ENCODE peak calls at places on chromosomes 11 and 22, in seven cellular contexts. One of them, this sample, is unnamed.

GRCh38 chr22:39384750-39385480 is 14.7 kb upstream of the TAB1 start:
- DNase-seq in adipocyte: no peak
- DNase-seq in posterior cingulate gyrus: peak
- DNase-seq in neural progenitor cell: peak
- DNase-seq in COLO829: no peak
- DNase-seq in NCI-H774: no peak
- DNase-seq in fibroblast of villous mesenchyme: peak
- DNase-seq in this sample: no peak

GRCh38 chr22:23034621-23035556 is 35.4 kb upstream of the GNAZ start:
- DNase-seq in adipocyte: no peak
- DNase-seq in posterior cingulate gyrus: no peak
- DNase-seq in neural progenitor cell: no peak
- DNase-seq in COLO829: no peak
- DNase-seq in NCI-H774: no peak
- DNase-seq in fibroblast of villous mesenchyme: no peak
- DNase-seq in this sample: no peak

GRCh38 chr11:61587951-61588695 is 7.2 kb upstream of the SYT7 start:
- DNase-seq in adipocyte: peak
- DNase-seq in posterior cingulate gyrus: peak
- DNase-seq in neural progenitor cell: peak
- DNase-seq in COLO829: peak
- DNase-seq in NCI-H774: peak
- DNase-seq in fibroblast of villous mesenchyme: no peak
- DNase-seq in this sample: peak

GRCh38 chr11:133082453-133082781 is 449.9 kb downstream of the OPCML start:
- DNase-seq in adipocyte: peak
- DNase-seq in posterior cingulate gyrus: no peak
- DNase-seq in neural progenitor cell: peak
- DNase-seq in COLO829: no peak
- DNase-seq in NCI-H774: no peak
- DNase-seq in fibroblast of villous mesenchyme: no peak
- DNase-seq in this sample: no peak

GRCh38 chr22:49691256-49691655 is 136.4 kb downstream of the BRD1 start:
- DNase-seq in adipocyte: no peak
- DNase-seq in posterior cingulate gyrus: no peak
- DNase-seq in neural progenitor cell: no peak
- DNase-seq in COLO829: no peak
- DNase-seq in NCI-H774: no peak
- DNase-seq in fibroblast of villous mesenchyme: no peak
- DNase-seq in this sample: no peak

GRCh38 chr22:50314455-50315288 is 7.2 kb upstream of the PLXNB2 start:
- DNase-seq in adipocyte: no peak
- DNase-seq in posterior cingulate gyrus: no peak
- DNase-seq in neural progenitor cell: no peak
- DNase-seq in COLO829: no peak
- DNase-seq in NCI-H774: no peak
- DNase-seq in fibroblast of villous mesenchyme: no peak
- DNase-seq in this sample: peak

GRCh38 chr11:10294289-10294953 is 402 bp upstream of the SBF2 start:
- DNase-seq in adipocyte: peak
- DNase-seq in posterior cingulate gyrus: peak
- DNase-seq in neural progenitor cell: peak
- DNase-seq in COLO829: peak
- DNase-seq in NCI-H774: peak
- DNase-seq in fibroblast of villous mesenchyme: peak
- DNase-seq in this sample: no peak

GRCh38 chr11:69292221-69292648 is 1.7 kb upstream of the MYEOV start:
- DNase-seq in adipocyte: peak
- DNase-seq in posterior cingulate gyrus: peak
- DNase-seq in neural progenitor cell: peak
- DNase-seq in COLO829: no peak
- DNase-seq in NCI-H774: no peak
- DNase-seq in fibroblast of villous mesenchyme: peak
- DNase-seq in this sample: no peak

GRCh38 chr22:37431811-37432707 is 4.8 kb upstream of the ELFN2 start:
- DNase-seq in adipocyte: peak
- DNase-seq in posterior cingulate gyrus: no peak
- DNase-seq in neural progenitor cell: no peak
- DNase-seq in COLO829: peak
- DNase-seq in NCI-H774: no peak
- DNase-seq in fibroblast of villous mesenchyme: peak
- DNase-seq in this sample: no peak

GRCh38 chr11:13140873-13141655 is 131.9 kb downstream of the RASSF10 start:
- DNase-seq in adipocyte: no peak
- DNase-seq in posterior cingulate gyrus: peak
- DNase-seq in neural progenitor cell: no peak
- DNase-seq in COLO829: no peak
- DNase-seq in NCI-H774: no peak
- DNase-seq in fibroblast of villous mesenchyme: no peak
- DNase-seq in this sample: no peak

GRCh38 chr11:58927393-58928081 is 11.8 kb upstream of the GLYATL1 start:
- DNase-seq in adipocyte: peak
- DNase-seq in posterior cingulate gyrus: peak
- DNase-seq in neural progenitor cell: peak
- DNase-seq in COLO829: no peak
- DNase-seq in NCI-H774: peak
- DNase-seq in fibroblast of villous mesenchyme: no peak
- DNase-seq in this sample: no peak

GRCh38 chr11:8822476-8822875 is 88.5 kb upstream of the AKIP1 start:
- DNase-seq in adipocyte: no peak
- DNase-seq in posterior cingulate gyrus: no peak
- DNase-seq in neural progenitor cell: peak
- DNase-seq in COLO829: no peak
- DNase-seq in NCI-H774: no peak
- DNase-seq in fibroblast of villous mesenchyme: no peak
- DNase-seq in this sample: no peak

GRCh38 chr11:2097356-2097997 is 41.7 kb downstream of the IGF2 start:
- DNase-seq in adipocyte: peak
- DNase-seq in posterior cingulate gyrus: peak
- DNase-seq in neural progenitor cell: peak
- DNase-seq in COLO829: no peak
- DNase-seq in NCI-H774: no peak
- DNase-seq in fibroblast of villous mesenchyme: peak
- DNase-seq in this sample: no peak

GRCh38 chr11:57543601-57544000 is 6.2 kb downstream of the SMTNL1 start:
- DNase-seq in adipocyte: no peak
- DNase-seq in posterior cingulate gyrus: peak
- DNase-seq in neural progenitor cell: no peak
- DNase-seq in COLO829: no peak
- DNase-seq in NCI-H774: no peak
- DNase-seq in fibroblast of villous mesenchyme: no peak
- DNase-seq in this sample: no peak

GRCh38 chr22:46728470-46728869 is 9.6 kb downstream of the CERK start:
- DNase-seq in adipocyte: no peak
- DNase-seq in posterior cingulate gyrus: peak
- DNase-seq in neural progenitor cell: no peak
- DNase-seq in COLO829: no peak
- DNase-seq in NCI-H774: no peak
- DNase-seq in fibroblast of villous mesenchyme: no peak
- DNase-seq in this sample: no peak

GRCh38 chr11:20070459-20070858 is 89.8 kb downstream of the DBX1 start:
- DNase-seq in adipocyte: no peak
- DNase-seq in posterior cingulate gyrus: no peak
- DNase-seq in neural progenitor cell: no peak
- DNase-seq in COLO829: no peak
- DNase-seq in NCI-H774: peak
- DNase-seq in fibroblast of villous mesenchyme: no peak
- DNase-seq in this sample: no peak

GRCh38 chr22:36379593-36380361 is 8.0 kb downstream of the MYH9 start:
- DNase-seq in adipocyte: no peak
- DNase-seq in posterior cingulate gyrus: no peak
- DNase-seq in neural progenitor cell: no peak
- DNase-seq in COLO829: no peak
- DNase-seq in NCI-H774: no peak
- DNase-seq in fibroblast of villous mesenchyme: no peak
- DNase-seq in this sample: peak

GRCh38 chr11:8337115-8337386 is 73.4 kb upstream of the LMO1 start:
- DNase-seq in adipocyte: no peak
- DNase-seq in posterior cingulate gyrus: no peak
- DNase-seq in neural progenitor cell: no peak
- DNase-seq in COLO829: no peak
- DNase-seq in NCI-H774: no peak
- DNase-seq in fibroblast of villous mesenchyme: no peak
- DNase-seq in this sample: no peak

GRCh38 chr11:117803896-117804295 is 6.9 kb upstream of the DSCAML1 start:
- DNase-seq in adipocyte: no peak
- DNase-seq in posterior cingulate gyrus: peak
- DNase-seq in neural progenitor cell: no peak
- DNase-seq in COLO829: no peak
- DNase-seq in NCI-H774: no peak
- DNase-seq in fibroblast of villous mesenchyme: no peak
- DNase-seq in this sample: no peak

GRCh38 chr11:116558504-116559252 is 214.1 kb downstream of the BUD13 start:
- DNase-seq in adipocyte: no peak
- DNase-seq in posterior cingulate gyrus: peak
- DNase-seq in neural progenitor cell: no peak
- DNase-seq in COLO829: peak
- DNase-seq in NCI-H774: no peak
- DNase-seq in fibroblast of villous mesenchyme: no peak
- DNase-seq in this sample: no peak

GRCh38 chr11:126522152-126522551 is 166.7 kb downstream of the ST3GAL4 start:
- DNase-seq in adipocyte: no peak
- DNase-seq in posterior cingulate gyrus: no peak
- DNase-seq in neural progenitor cell: no peak
- DNase-seq in COLO829: no peak
- DNase-seq in NCI-H774: no peak
- DNase-seq in fibroblast of villous mesenchyme: no peak
- DNase-seq in this sample: no peak

GRCh38 chr11:9691865-9692264 is 28.0 kb downstream of the SWAP70 start:
- DNase-seq in adipocyte: no peak
- DNase-seq in posterior cingulate gyrus: no peak
- DNase-seq in neural progenitor cell: no peak
- DNase-seq in COLO829: peak
- DNase-seq in NCI-H774: no peak
- DNase-seq in fibroblast of villous mesenchyme: no peak
- DNase-seq in this sample: no peak

GRCh38 chr11:35626511-35626910 is 8.3 kb downstream of the FJX1 start:
- DNase-seq in adipocyte: no peak
- DNase-seq in posterior cingulate gyrus: no peak
- DNase-seq in neural progenitor cell: no peak
- DNase-seq in COLO829: no peak
- DNase-seq in NCI-H774: no peak
- DNase-seq in fibroblast of villous mesenchyme: peak
- DNase-seq in this sample: no peak

GRCh38 chr11:83502041-83502440 is 215.9 kb upstream of the CCDC90B start:
- DNase-seq in adipocyte: no peak
- DNase-seq in posterior cingulate gyrus: no peak
- DNase-seq in neural progenitor cell: no peak
- DNase-seq in COLO829: no peak
- DNase-seq in NCI-H774: no peak
- DNase-seq in fibroblast of villous mesenchyme: no peak
- DNase-seq in this sample: no peak

GRCh38 chr22:49850959-49851815 is 2.5 kb upstream of the ZBED4 start:
- DNase-seq in adipocyte: peak
- DNase-seq in posterior cingulate gyrus: no peak
- DNase-seq in neural progenitor cell: no peak
- DNase-seq in COLO829: no peak
- DNase-seq in NCI-H774: no peak
- DNase-seq in fibroblast of villous mesenchyme: no peak
- DNase-seq in this sample: no peak

GRCh38 chr11:14973621-14974020 is 1.5 kb upstream of the CALCA start:
- DNase-seq in adipocyte: no peak
- DNase-seq in posterior cingulate gyrus: peak
- DNase-seq in neural progenitor cell: peak
- DNase-seq in COLO829: no peak
- DNase-seq in NCI-H774: peak
- DNase-seq in fibroblast of villous mesenchyme: no peak
- DNase-seq in this sample: no peak

GRCh38 chr11:33540946-33541915 is 159.4 kb downstream of the C11orf91 start:
- DNase-seq in adipocyte: no peak
- DNase-seq in posterior cingulate gyrus: no peak
- DNase-seq in neural progenitor cell: no peak
- DNase-seq in COLO829: no peak
- DNase-seq in NCI-H774: no peak
- DNase-seq in fibroblast of villous mesenchyme: no peak
- DNase-seq in this sample: no peak

GRCh38 chr11:124717786-124718634 is 21.7 kb upstream of the NRGN start:
- DNase-seq in adipocyte: peak
- DNase-seq in posterior cingulate gyrus: peak
- DNase-seq in neural progenitor cell: peak
- DNase-seq in COLO829: no peak
- DNase-seq in NCI-H774: no peak
- DNase-seq in fibroblast of villous mesenchyme: no peak
- DNase-seq in this sample: no peak

This sample was measured in T-helper 22 cell.